ENCODE peak calls at places on chromosomes 1 and 21, in nine cellular contexts. O is cardiac septum; C is bronchial epithelial cell; P is posterior vena cava; Z is activated T-helper 1 cell treated with anti-CD3 and anti-CD28 coated beads, Interleukin-2, amount 50 U/mL, for 16 hours; V is cardiac fibroblast; N is iris pigment epithelial cell; Y is amniotic stem cell; L is activated CD4-positive, alpha-beta T cell treated with anti-CD3 and anti-CD28 coated beads for 48 hours. H is an unnamed sample.

GRCh38 chr1:93552751-93553455 is 105.0 kb downstream of the FNBP1L start:
- DNase-seq in V (peak), Z (no peak), P (no peak), L (no peak), N (peak), O (no peak), Y (no peak), C (peak), H (no peak)

GRCh38 chr1:50493710-50494109 is 70.5 kb upstream of the DMRTA2 start:
- DNase-seq in P (no peak), V (no peak), Y (no peak), C (no peak), L (no peak), N (no peak), O (no peak), Z (no peak), H (no peak)

GRCh38 chr1:43545686-43546387 is 15.2 kb downstream of the PTPRF start:
- DNase-seq in C (peak), Y (no peak), O (no peak), N (peak), Z (no peak), V (peak), L (peak), P (peak), H (peak)

GRCh38 chr1:105442901-105443300 is 1613.6 kb upstream of the PRMT6 start:
- DNase-seq in C (no peak), Z (no peak), O (no peak), L (no peak), V (no peak), N (peak), Y (no peak), P (no peak), H (no peak)

GRCh38 chr1:61158592-61158991 is 76.2 kb downstream of the NFIA start:
- DNase-seq in V (no peak), P (no peak), Z (no peak), C (no peak), Y (no peak), O (no peak), N (no peak), L (no peak), H (no peak)

GRCh38 chr1:39886757-39887231 is 3.5 kb upstream of the TRIT1 start:
- DNase-seq in L (no peak), C (no peak), Y (no peak), N (no peak), P (no peak), Z (no peak), O (no peak), V (no peak), H (no peak)

GRCh38 chr1:8096105-8097011 is 70.2 kb upstream of the ERRFI1 start:
- DNase-seq in P (no peak), L (no peak), Z (no peak), Y (no peak), V (peak), C (peak), O (no peak), N (peak), H (no peak)

GRCh38 chr1:59354754-59355337 is 58.0 kb downstream of the FGGY start:
- DNase-seq in N (no peak), Z (no peak), O (no peak), P (no peak), L (peak), Y (no peak), C (no peak), V (no peak), H (peak)

GRCh38 chr21:15549671-15550070 is 180.1 kb upstream of the USP25 start:
- DNase-seq in Y (no peak), L (no peak), O (no peak), P (no peak), C (no peak), V (peak), Z (no peak), N (peak), H (no peak)

GRCh38 chr1:44590475-44590874 is 83.8 kb downstream of the TMEM53 start:
- DNase-seq in V (no peak), P (peak), C (no peak), O (no peak), L (no peak), N (no peak), Z (no peak), Y (no peak), H (no peak)

GRCh38 chr1:153696741-153697140 is 18.3 kb downstream of the NPR1 start:
- DNase-seq in L (no peak), C (no peak), P (no peak), N (no peak), Y (no peak), Z (no peak), O (no peak), V (no peak), H (no peak)

GRCh38 chr1:228337031-228337564 is 69.5 kb downstream of the TRIM11 start:
- DNase-seq in P (peak), C (no peak), V (no peak), Y (no peak), Z (no peak), L (no peak), O (peak), N (no peak), H (peak)

GRCh38 chr21:43193651-43194302 is 25.0 kb downstream of the CRYAA start:
- DNase-seq in O (peak), Y (peak), P (peak), V (peak), C (peak), L (no peak), Z (no peak), N (peak), H (peak)

GRCh38 chr21:45577806-45578801 is 35.9 kb upstream of the SLC19A1 start:
- DNase-seq in Y (no peak), L (no peak), O (peak), V (no peak), N (no peak), C (no peak), P (peak), Z (no peak), H (peak)

GRCh38 chr1:205973377-205974232 is 29.6 kb downstream of the RAB7B start:
- DNase-seq in C (no peak), Z (no peak), V (no peak), P (no peak), L (no peak), N (no peak), Y (no peak), O (peak), H (no peak)

GRCh38 chr1:180158149-180159147 is 3.8 kb downstream of the QSOX1 start:
- DNase-seq in Y (no peak), V (no peak), P (no peak), Z (no peak), L (no peak), O (no peak), N (no peak), C (no peak), H (no peak)

GRCh38 chr1:207024202-207025143 is 8.1 kb downstream of the C1orf116 start:
- DNase-seq in N (peak), O (no peak), C (peak), V (peak), Y (no peak), Z (no peak), P (no peak), L (peak), H (no peak)

GRCh38 chr1:43582162-43582566 is 51.5 kb downstream of the PTPRF start:
- DNase-seq in C (peak), L (peak), N (peak), Z (no peak), P (no peak), Y (peak), O (no peak), V (peak), H (peak)

GRCh38 chr1:91383461-91383860 is 21.2 kb downstream of the HFM1 start:
- DNase-seq in C (no peak), V (peak), O (no peak), L (no peak), N (peak), Z (no peak), P (no peak), Y (no peak), H (no peak)

GRCh38 chr1:18107671-18108312 is at the start of gene IGSF21:
- DNase-seq in O (no peak), P (no peak), V (no peak), L (no peak), Y (no peak), C (no peak), N (no peak), Z (no peak), H (no peak)

GRCh38 chr1:93979718-93980319 is 70.6 kb upstream of the GCLM start:
- DNase-seq in Z (no peak), P (no peak), C (peak), V (peak), O (no peak), N (peak), Y (no peak), L (no peak), H (peak)

GRCh38 chr1:223886516-223886921 is 40.8 kb upstream of the TP53BP2 start:
- DNase-seq in N (no peak), O (no peak), V (no peak), Y (no peak), Z (no peak), P (no peak), L (no peak), C (peak), H (no peak)

GRCh38 chr21:43027846-43028731 is 47.5 kb downstream of the CBS start:
- DNase-seq in N (no peak), P (no peak), L (no peak), Z (no peak), V (no peak), C (no peak), Y (no peak), O (no peak), H (no peak)

GRCh38 chr1:156114919-156115513 is 505 bp downstream of the LMNA start:
- DNase-seq in V (no peak), L (no peak), C (no peak), Y (no peak), O (no peak), N (peak), Z (no peak), P (peak), H (peak)

GRCh38 chr1:52551476-52552235 is 1.2 kb downstream of the TUT4 start:
- DNase-seq in Z (no peak), P (no peak), Y (no peak), N (peak), C (peak), L (peak), V (peak), O (no peak), H (no peak)

GRCh38 chr1:18726388-18726787 is 95.7 kb downstream of the PAX7 start:
- DNase-seq in O (no peak), V (no peak), Z (no peak), Y (no peak), P (no peak), N (no peak), C (no peak), L (no peak), H (no peak)

H was measured in kidney.